ENCODE peak calls at places on chromosome 20, in five cellular contexts. One of them, this sample, is unnamed.

GRCh38 chr20:33811763-33812672 is 870 bp downstream of the CHMP4B start:
- DNase-seq in gastrocnemius medialis: peak; percentile 82
- DNase-seq in mesothelial cell of epicardium: no peak
- DNase-seq in activated CD8-positive, alpha-beta T cell treated with anti-CD3 and anti-CD28 coated beads for 36 hours: peak; percentile 70
- DNase-seq in K562: peak; percentile 70
- DNase-seq in this sample: no peak

GRCh38 chr20:57786304-57786942 is 76.6 kb upstream of the PMEPA1 start:
- DNase-seq in K562: no peak
- DNase-seq in activated CD8-positive, alpha-beta T cell treated with anti-CD3 and anti-CD28 coated beads for 36 hours: no peak
- DNase-seq in mesothelial cell of epicardium: no peak
- DNase-seq in gastrocnemius medialis: no peak
- DNase-seq in this sample: no peak

GRCh38 chr20:48731581-48731980 is 96.2 kb downstream of the PREX1 start:
- DNase-seq in mesothelial cell of epicardium: no peak
- DNase-seq in activated CD8-positive, alpha-beta T cell treated with anti-CD3 and anti-CD28 coated beads for 36 hours: no peak
- DNase-seq in gastrocnemius medialis: no peak
- DNase-seq in K562: no peak
- DNase-seq in this sample: no peak

GRCh38 chr20:31562241-31562640 is 42.8 kb upstream of the ID1 start:
- DNase-seq in mesothelial cell of epicardium: no peak
- DNase-seq in activated CD8-positive, alpha-beta T cell treated with anti-CD3 and anti-CD28 coated beads for 36 hours: no peak
- DNase-seq in gastrocnemius medialis: no peak
- DNase-seq in K562: no peak
- DNase-seq in this sample: no peak

GRCh38 chr20:32577657-32578056 is 7.5 kb downstream of the NOL4L start:
- DNase-seq in mesothelial cell of epicardium: no peak
- DNase-seq in gastrocnemius medialis: no peak
- DNase-seq in K562: no peak
- DNase-seq in activated CD8-positive, alpha-beta T cell treated with anti-CD3 and anti-CD28 coated beads for 36 hours: no peak
- DNase-seq in this sample: no peak

GRCh38 chr20:21050710-21051109 is 55.4 kb downstream of the LINC00237 start:
- DNase-seq in K562: no peak
- DNase-seq in mesothelial cell of epicardium: no peak
- DNase-seq in gastrocnemius medialis: no peak
- DNase-seq in activated CD8-positive, alpha-beta T cell treated with anti-CD3 and anti-CD28 coated beads for 36 hours: no peak
- DNase-seq in this sample: no peak

GRCh38 chr20:48846516-48847492 is 19.0 kb upstream of the PREX1 start:
- DNase-seq in mesothelial cell of epicardium: no peak
- DNase-seq in activated CD8-positive, alpha-beta T cell treated with anti-CD3 and anti-CD28 coated beads for 36 hours: peak; percentile 95
- DNase-seq in K562: peak; percentile 46
- DNase-seq in gastrocnemius medialis: no peak
- DNase-seq in this sample: peak; percentile 80

GRCh38 chr20:17225891-17226409 is 890 bp upstream of the PCSK2 start:
- DNase-seq in K562: no peak
- DNase-seq in activated CD8-positive, alpha-beta T cell treated with anti-CD3 and anti-CD28 coated beads for 36 hours: no peak
- DNase-seq in mesothelial cell of epicardium: no peak
- DNase-seq in gastrocnemius medialis: no peak
- DNase-seq in this sample: no peak

GRCh38 chr20:1322511-1323245 is 6.3 kb downstream of the SDCBP2 start:
- DNase-seq in mesothelial cell of epicardium: no peak
- DNase-seq in K562: no peak
- DNase-seq in gastrocnemius medialis: no peak
- DNase-seq in activated CD8-positive, alpha-beta T cell treated with anti-CD3 and anti-CD28 coated beads for 36 hours: no peak
- DNase-seq in this sample: no peak

GRCh38 chr20:49657118-49657901 is 56.4 kb downstream of the B4GALT5 start:
- DNase-seq in mesothelial cell of epicardium: no peak
- DNase-seq in gastrocnemius medialis: no peak
- DNase-seq in K562: no peak
- DNase-seq in activated CD8-positive, alpha-beta T cell treated with anti-CD3 and anti-CD28 coated beads for 36 hours: no peak
- DNase-seq in this sample: no peak

GRCh38 chr20:3255728-3256127 is 16.7 kb upstream of the SLC4A11 start:
- DNase-seq in activated CD8-positive, alpha-beta T cell treated with anti-CD3 and anti-CD28 coated beads for 36 hours: no peak
- DNase-seq in K562: no peak
- DNase-seq in mesothelial cell of epicardium: no peak
- DNase-seq in gastrocnemius medialis: no peak
- DNase-seq in this sample: no peak

GRCh38 chr20:19858972-19859371 is 100.9 kb downstream of the RIN2 start:
- DNase-seq in activated CD8-positive, alpha-beta T cell treated with anti-CD3 and anti-CD28 coated beads for 36 hours: no peak
- DNase-seq in mesothelial cell of epicardium: no peak
- DNase-seq in gastrocnemius medialis: peak; percentile 18
- DNase-seq in K562: no peak
- DNase-seq in this sample: no peak

GRCh38 chr20:51265366-51265765 is 242.5 kb upstream of the KCNG1 start:
- DNase-seq in K562: no peak
- DNase-seq in mesothelial cell of epicardium: no peak
- DNase-seq in activated CD8-positive, alpha-beta T cell treated with anti-CD3 and anti-CD28 coated beads for 36 hours: no peak
- DNase-seq in gastrocnemius medialis: no peak
- DNase-seq in this sample: no peak

GRCh38 chr20:36467076-36467999 is 74.0 kb upstream of the MYL9 start:
- DNase-seq in mesothelial cell of epicardium: no peak
- DNase-seq in activated CD8-positive, alpha-beta T cell treated with anti-CD3 and anti-CD28 coated beads for 36 hours: peak; percentile 67
- DNase-seq in K562: peak; percentile 49
- DNase-seq in gastrocnemius medialis: peak; percentile 52
- DNase-seq in this sample: peak; percentile 63

GRCh38 chr20:51995551-51995951 is 193.2 kb upstream of the SALL4 start:
- DNase-seq in activated CD8-positive, alpha-beta T cell treated with anti-CD3 and anti-CD28 coated beads for 36 hours: no peak
- DNase-seq in mesothelial cell of epicardium: no peak
- DNase-seq in gastrocnemius medialis: no peak
- DNase-seq in K562: no peak
- DNase-seq in this sample: no peak

GRCh38 chr20:52972190-52972937 is at the start of gene TSHZ2:
- DNase-seq in activated CD8-positive, alpha-beta T cell treated with anti-CD3 and anti-CD28 coated beads for 36 hours: peak; percentile 26
- DNase-seq in K562: no peak
- DNase-seq in mesothelial cell of epicardium: no peak
- DNase-seq in gastrocnemius medialis: peak; percentile 40
- DNase-seq in this sample: no peak

GRCh38 chr20:44467289-44467883 is 8.3 kb upstream of the TTPAL start:
- DNase-seq in activated CD8-positive, alpha-beta T cell treated with anti-CD3 and anti-CD28 coated beads for 36 hours: no peak
- DNase-seq in K562: no peak
- DNase-seq in mesothelial cell of epicardium: no peak
- DNase-seq in gastrocnemius medialis: peak; percentile 91
- DNase-seq in this sample: no peak

GRCh38 chr20:3766381-3766780 is 1.2 kb downstream of the ADISSP start:
- DNase-seq in mesothelial cell of epicardium: no peak
- DNase-seq in gastrocnemius medialis: no peak
- DNase-seq in K562: no peak
- DNase-seq in activated CD8-positive, alpha-beta T cell treated with anti-CD3 and anti-CD28 coated beads for 36 hours: no peak
- DNase-seq in this sample: no peak

GRCh38 chr20:20076297-20077065 is 24.1 kb downstream of the CFAP61 start:
- DNase-seq in K562: no peak
- DNase-seq in gastrocnemius medialis: peak; percentile 98
- DNase-seq in mesothelial cell of epicardium: no peak
- DNase-seq in activated CD8-positive, alpha-beta T cell treated with anti-CD3 and anti-CD28 coated beads for 36 hours: peak; percentile 7
- DNase-seq in this sample: no peak

GRCh38 chr20:17928633-17929311 is 39.8 kb downstream of the SNX5 start:
- DNase-seq in K562: no peak
- DNase-seq in mesothelial cell of epicardium: no peak
- DNase-seq in gastrocnemius medialis: no peak
- DNase-seq in activated CD8-positive, alpha-beta T cell treated with anti-CD3 and anti-CD28 coated beads for 36 hours: no peak
- DNase-seq in this sample: no peak

GRCh38 chr20:47427067-47427466 is 70.6 kb upstream of the ZMYND8 start:
- DNase-seq in activated CD8-positive, alpha-beta T cell treated with anti-CD3 and anti-CD28 coated beads for 36 hours: no peak
- DNase-seq in gastrocnemius medialis: no peak
- DNase-seq in K562: no peak
- DNase-seq in mesothelial cell of epicardium: no peak
- DNase-seq in this sample: no peak
- TF ChIP-seq CTCF in activated CD8-positive, alpha-beta T cell treated with anti-CD3 and anti-CD28 coated beads for 36 hours: no peak
- TF ChIP-seq CTCF in gastrocnemius medialis: no peak
- TF ChIP-seq CTCF in K562: no peak
- TF ChIP-seq CTCF in mesothelial cell of epicardium: no peak
- TF ChIP-seq CTCF in this sample: no peak

GRCh38 chr20:61982240-61982950 is 83.3 kb downstream of the TAF4 start:
- DNase-seq in gastrocnemius medialis: no peak
- DNase-seq in activated CD8-positive, alpha-beta T cell treated with anti-CD3 and anti-CD28 coated beads for 36 hours: no peak
- DNase-seq in K562: no peak
- DNase-seq in mesothelial cell of epicardium: no peak
- DNase-seq in this sample: no peak

GRCh38 chr20:61982951-61983315 is 82.7 kb downstream of the TAF4 start:
- DNase-seq in K562: no peak
- DNase-seq in activated CD8-positive, alpha-beta T cell treated with anti-CD3 and anti-CD28 coated beads for 36 hours: no peak
- DNase-seq in gastrocnemius medialis: no peak
- DNase-seq in mesothelial cell of epicardium: no peak
- DNase-seq in this sample: no peak

GRCh38 chr20:61979090-61979489 is 86.6 kb downstream of the TAF4 start:
- DNase-seq in gastrocnemius medialis: no peak
- DNase-seq in mesothelial cell of epicardium: no peak
- DNase-seq in activated CD8-positive, alpha-beta T cell treated with anti-CD3 and anti-CD28 coated beads for 36 hours: no peak
- DNase-seq in K562: no peak
- DNase-seq in this sample: no peak

GRCh38 chr20:61979701-61980635 is 85.7 kb downstream of the TAF4 start:
- DNase-seq in K562: no peak
- DNase-seq in mesothelial cell of epicardium: no peak
- DNase-seq in activated CD8-positive, alpha-beta T cell treated with anti-CD3 and anti-CD28 coated beads for 36 hours: no peak
- DNase-seq in gastrocnemius medialis: no peak
- DNase-seq in this sample: no peak

DNA sequence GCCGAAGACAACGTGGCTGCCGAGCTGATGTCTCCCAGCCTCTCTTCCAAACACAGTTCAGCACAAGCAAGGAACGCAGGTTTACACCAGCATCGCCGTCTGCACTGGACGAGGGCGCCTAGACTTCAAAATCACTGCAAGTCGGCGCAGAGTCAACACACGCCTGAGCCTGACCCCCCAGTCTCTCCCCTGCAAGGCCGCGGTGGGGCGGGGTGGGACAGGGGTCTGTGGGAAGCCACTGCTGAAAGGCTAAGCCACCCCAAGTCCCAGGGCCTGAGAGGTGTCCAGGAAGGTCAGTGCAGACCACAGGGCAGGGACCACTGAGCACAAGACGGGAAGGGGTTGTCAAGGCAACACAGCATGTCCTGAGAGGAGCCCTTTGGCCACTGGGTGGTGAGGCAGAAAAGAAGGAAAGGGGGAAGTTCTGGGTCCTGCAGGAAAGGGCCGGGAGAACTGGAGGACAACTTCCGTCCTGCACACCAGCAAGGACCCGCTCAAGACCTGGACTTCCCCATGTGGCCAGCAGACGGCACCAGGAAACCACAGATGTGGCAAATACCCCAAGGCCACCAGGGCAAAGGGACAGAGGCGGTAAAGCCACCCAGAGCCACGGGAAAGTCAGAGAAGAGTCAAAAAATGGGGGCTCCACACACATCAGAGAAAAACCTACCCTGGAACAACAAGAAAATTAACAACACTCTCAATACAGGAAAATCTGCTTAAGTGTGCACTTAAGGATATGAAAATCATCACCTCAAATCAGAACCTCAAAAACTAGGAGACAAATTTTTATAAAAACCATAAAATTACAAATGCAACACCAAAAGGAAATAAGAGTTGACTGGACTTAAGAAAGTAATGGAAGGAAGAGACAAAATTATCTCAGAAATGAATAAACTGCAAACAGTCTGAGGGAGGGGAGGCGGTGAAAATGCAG is 84.8 kb downstream of the TAF4 start:
- DNase-seq in gastrocnemius medialis: peak; percentile 20
- DNase-seq in K562: peak; percentile 79
- DNase-seq in activated CD8-positive, alpha-beta T cell treated with anti-CD3 and anti-CD28 coated beads for 36 hours: peak; percentile 11
- DNase-seq in mesothelial cell of epicardium: no peak
- DNase-seq in this sample: no peak
- TF ChIP-seq CTCF in gastrocnemius medialis: peak; percentile 27
- TF ChIP-seq CTCF in K562: peak; percentile 91
- TF ChIP-seq CTCF in activated CD8-positive, alpha-beta T cell treated with anti-CD3 and anti-CD28 coated beads for 36 hours: no peak
- TF ChIP-seq CTCF in mesothelial cell of epicardium: no peak
- TF ChIP-seq CTCF in this sample: peak; percentile 51

GRCh38 chr20:63973636-63974401 is 4.1 kb upstream of the ZNF512B start:
- DNase-seq in gastrocnemius medialis: peak; percentile 76
- DNase-seq in K562: peak; percentile 93
- DNase-seq in activated CD8-positive, alpha-beta T cell treated with anti-CD3 and anti-CD28 coated beads for 36 hours: peak; percentile 77
- DNase-seq in mesothelial cell of epicardium: peak; percentile 82
- DNase-seq in this sample: peak; percentile 88
- TF ChIP-seq CTCF in gastrocnemius medialis: peak; percentile 97
- TF ChIP-seq CTCF in K562: peak; percentile 98
- TF ChIP-seq CTCF in activated CD8-positive, alpha-beta T cell treated with anti-CD3 and anti-CD28 coated beads for 36 hours: peak; percentile 99
- TF ChIP-seq CTCF in mesothelial cell of epicardium: peak; percentile 99
- TF ChIP-seq CTCF in this sample: peak; percentile 98

GRCh38 chr20:25483431-25484132 is 76.1 kb downstream of the GINS1 start:
- DNase-seq in activated CD8-positive, alpha-beta T cell treated with anti-CD3 and anti-CD28 coated beads for 36 hours: no peak
- DNase-seq in gastrocnemius medialis: no peak
- DNase-seq in mesothelial cell of epicardium: no peak
- DNase-seq in K562: no peak
- DNase-seq in this sample: no peak

GRCh38 chr20:25484911-25485511 is 77.5 kb downstream of the GINS1 start:
- DNase-seq in gastrocnemius medialis: no peak
- DNase-seq in mesothelial cell of epicardium: no peak
- DNase-seq in K562: no peak
- DNase-seq in activated CD8-positive, alpha-beta T cell treated with anti-CD3 and anti-CD28 coated beads for 36 hours: no peak
- DNase-seq in this sample: no peak

GRCh38 chr20:25486377-25486776 is 78.9 kb downstream of the GINS1 start:
- DNase-seq in mesothelial cell of epicardium: no peak
- DNase-seq in gastrocnemius medialis: no peak
- DNase-seq in activated CD8-positive, alpha-beta T cell treated with anti-CD3 and anti-CD28 coated beads for 36 hours: peak; percentile 16
- DNase-seq in K562: no peak
- DNase-seq in this sample: no peak

GRCh38 chr20:25485872-25486271 is 78.4 kb downstream of the GINS1 start:
- DNase-seq in activated CD8-positive, alpha-beta T cell treated with anti-CD3 and anti-CD28 coated beads for 36 hours: no peak
- DNase-seq in gastrocnemius medialis: no peak
- DNase-seq in K562: no peak
- DNase-seq in mesothelial cell of epicardium: no peak
- DNase-seq in this sample: no peak

GRCh38 chr20:25484224-25484846 is 76.9 kb downstream of the GINS1 start:
- DNase-seq in K562: no peak
- DNase-seq in gastrocnemius medialis: no peak
- DNase-seq in mesothelial cell of epicardium: no peak
- DNase-seq in activated CD8-positive, alpha-beta T cell treated with anti-CD3 and anti-CD28 coated beads for 36 hours: no peak
- DNase-seq in this sample: no peak
- TF ChIP-seq CTCF in K562: peak; percentile 15
- TF ChIP-seq CTCF in gastrocnemius medialis: no peak
- TF ChIP-seq CTCF in mesothelial cell of epicardium: no peak
- TF ChIP-seq CTCF in activated CD8-positive, alpha-beta T cell treated with anti-CD3 and anti-CD28 coated beads for 36 hours: no peak
- TF ChIP-seq CTCF in this sample: no peak

DNA sequence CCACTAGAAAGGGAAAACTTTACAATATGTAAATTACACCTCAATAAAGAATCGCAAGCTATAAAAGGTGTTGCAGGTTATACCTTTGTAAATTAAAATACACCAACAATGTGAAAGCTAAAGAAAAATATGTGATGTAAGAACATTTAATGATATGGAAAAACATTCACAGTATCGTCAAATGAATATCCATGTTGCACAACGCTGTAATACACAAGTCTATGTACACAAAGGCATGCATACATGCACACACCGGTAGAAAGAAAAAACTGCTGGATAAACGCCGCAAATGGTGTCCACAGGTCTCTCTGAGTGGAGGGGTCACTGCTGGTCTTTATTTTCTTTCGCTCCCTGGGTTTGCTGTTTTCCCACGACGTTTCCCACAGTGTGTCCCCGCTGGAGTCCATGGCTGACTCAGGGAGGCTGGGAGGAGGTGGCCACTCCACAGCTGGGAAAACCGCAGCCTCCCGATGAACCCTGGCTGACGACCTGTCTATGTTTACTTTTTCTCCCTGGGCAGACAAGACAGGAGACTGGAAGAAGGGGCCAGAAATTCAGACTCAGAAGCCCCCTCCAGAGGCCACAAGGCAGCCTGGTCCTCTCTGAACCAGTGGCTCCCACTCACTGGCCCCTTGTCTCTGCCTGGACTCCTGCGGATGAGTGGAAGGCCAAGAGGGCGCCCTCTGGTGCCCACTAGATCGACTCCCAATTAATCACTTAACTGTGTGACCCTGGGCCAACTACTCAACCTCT is 13.0 kb upstream of the BPI start:
- DNase-seq in gastrocnemius medialis: no peak
- DNase-seq in K562: peak; percentile 51
- DNase-seq in activated CD8-positive, alpha-beta T cell treated with anti-CD3 and anti-CD28 coated beads for 36 hours: peak; percentile 23
- DNase-seq in mesothelial cell of epicardium: no peak
- DNase-seq in this sample: no peak
- TF ChIP-seq CTCF in gastrocnemius medialis: no peak
- TF ChIP-seq CTCF in K562: peak; percentile 59
- TF ChIP-seq CTCF in activated CD8-positive, alpha-beta T cell treated with anti-CD3 and anti-CD28 coated beads for 36 hours: peak; percentile 42
- TF ChIP-seq CTCF in mesothelial cell of epicardium: no peak
- TF ChIP-seq CTCF in this sample: peak; percentile 49

This sample was measured in GM13977.